ENCODE peak calls at places on chromosomes 1 and 21, in five cellular contexts. Y is HEK293T, D is H1, E is HepG2, J is GM12878. Q is an unnamed sample.

GRCh38 chr1:55300975-55301374 is 85.8 kb upstream of the USP24 start:
- DNase-seq in J (no peak), Y (no peak), E (no peak), D (no peak), Q (no peak)

GRCh38 chr1:23198373-23198772 is 18.9 kb downstream of the HTR1D start:
- DNase-seq in D (no peak), Y (no peak), J (no peak), E (no peak), Q (no peak)

GRCh38 chr1:116259665-116260064 is 113.4 kb upstream of the ATP1A1 start:
- DNase-seq in E (no peak), J (no peak), D (no peak), Y (no peak), Q (no peak)

GRCh38 chr1:37474697-37475379 is 458 bp downstream of the ZC3H12A start:
- DNase-seq in J (no peak), D (no peak), E (no peak), Y (peak; percentile 36), Q (no peak)

GRCh38 chr1:114152211-114153050 is 1.2 kb downstream of the SYT6 start:
- DNase-seq in E (no peak), D (no peak), Y (peak; percentile 76), J (no peak), Q (no peak)

GRCh38 chr21:46040707-46041106 is 57.2 kb upstream of the COL6A2 start:
- DNase-seq in E (no peak), D (no peak), Y (no peak), J (no peak), Q (no peak)

GRCh38 chr1:29490204-29490934 is 254.0 kb downstream of the PTPRU start:
- DNase-seq in E (no peak), J (no peak), Y (no peak), D (no peak), Q (no peak)

GRCh38 chr1:115813735-115814134 is 27.2 kb downstream of the NHLH2 start:
- DNase-seq in E (no peak), J (no peak), Y (no peak), D (no peak), Q (no peak)

GRCh38 chr1:82503805-82504204 is 703.1 kb downstream of the ADGRL2 start:
- DNase-seq in Y (no peak), D (no peak), E (no peak), J (no peak), Q (no peak)

GRCh38 chr21:43691801-43692200 is 27.1 kb upstream of the PDXK start:
- DNase-seq in D (no peak), E (no peak), J (no peak), Y (no peak), Q (no peak)

GRCh38 chr1:43931711-43932660 is 1.6 kb upstream of the ARTN start:
- DNase-seq in E (no peak), D (no peak), J (no peak), Y (no peak), Q (no peak)

GRCh38 chr21:14889080-14889805 is 175.6 kb downstream of the NRIP1 start:
- DNase-seq in D (no peak), J (no peak), E (peak; percentile 92), Y (no peak), Q (no peak)

GRCh38 chr1:184905601-184906322 is 68.5 kb downstream of the NIBAN1 start:
- DNase-seq in Y (no peak), E (peak; percentile 23), D (no peak), J (no peak), Q (no peak)

GRCh38 chr1:62045579-62045978 is 149.1 kb upstream of the L1TD1 start:
- DNase-seq in D (no peak), J (no peak), Y (no peak), E (no peak), Q (no peak)

GRCh38 chr1:85571830-85572229 is 8.7 kb upstream of the CCN1 start:
- DNase-seq in D (no peak), E (no peak), J (no peak), Y (no peak), Q (no peak)

GRCh38 chr1:94335950-94336349 is 82.2 kb upstream of the ABCD3 start:
- DNase-seq in Y (peak; percentile 72), D (no peak), J (no peak), E (peak; percentile 90), Q (peak; percentile 85)

DNA sequence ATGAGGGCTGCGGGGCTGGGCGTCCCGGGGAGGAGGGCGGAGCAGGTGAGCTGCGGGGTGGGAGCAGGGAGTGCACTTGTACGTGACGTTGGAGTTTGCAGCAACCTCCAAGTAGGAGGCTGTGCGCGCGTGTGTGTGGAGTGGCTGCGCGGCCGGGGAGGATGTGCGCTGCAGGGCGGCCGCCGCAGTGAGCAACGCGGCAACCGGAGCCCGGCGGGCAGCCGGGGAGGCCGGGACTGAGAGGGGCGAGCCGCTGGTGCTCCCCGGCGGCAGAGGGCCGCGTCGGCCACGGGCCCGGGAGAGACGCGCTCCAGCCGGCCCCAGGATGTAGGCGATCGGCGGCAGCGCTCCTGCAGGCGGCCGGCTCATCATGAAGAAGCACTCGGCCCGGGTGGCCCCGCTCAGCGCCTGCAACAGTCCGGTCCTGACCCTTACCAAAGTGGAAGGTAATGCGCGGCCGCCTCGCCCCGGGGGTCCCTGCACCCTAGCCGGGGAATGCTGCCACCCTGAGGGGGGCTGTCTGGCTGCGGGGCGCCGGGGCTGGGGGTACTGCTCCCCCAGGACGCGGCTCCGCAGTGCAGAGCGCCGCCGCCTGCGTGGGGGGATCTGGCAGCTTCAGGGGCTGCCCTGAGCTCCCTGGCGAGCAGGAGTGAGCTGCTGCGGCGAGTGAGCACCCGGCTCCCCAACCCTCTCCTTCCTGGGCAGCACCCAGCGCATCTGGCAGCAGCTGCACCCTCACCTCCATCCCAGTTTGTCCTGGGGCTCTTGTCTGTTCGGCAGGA is 158.9 kb upstream of the COA6 start:
- DNase-seq in J (no peak), D (no peak), Y (peak; percentile 55), E (no peak), Q (peak; percentile 28)
- TF ChIP-seq SUZ12 in J (peak; percentile 69), D (peak; percentile 66), Y (no peak), E (no peak), Q (peak; percentile 37)

GRCh38 chr1:155976913-155977606 is 1.3 kb downstream of the ARHGEF2 start:
- DNase-seq in D (no peak), E (no peak), Y (no peak), J (no peak), Q (no peak)

GRCh38 chr1:155975375-155976061 is 2.8 kb downstream of the ARHGEF2 start:
- DNase-seq in D (no peak), E (no peak), J (no peak), Y (no peak), Q (no peak)

GRCh38 chr1:155974208-155975165 is 3.9 kb downstream of the ARHGEF2 start:
- DNase-seq in E (no peak), Y (no peak), J (no peak), D (no peak), Q (no peak)

GRCh38 chr1:155977607-155978324 is 581 bp downstream of the ARHGEF2 start:
- DNase-seq in Y (peak; percentile 71), D (no peak), E (no peak), J (no peak), Q (no peak)

DNA sequence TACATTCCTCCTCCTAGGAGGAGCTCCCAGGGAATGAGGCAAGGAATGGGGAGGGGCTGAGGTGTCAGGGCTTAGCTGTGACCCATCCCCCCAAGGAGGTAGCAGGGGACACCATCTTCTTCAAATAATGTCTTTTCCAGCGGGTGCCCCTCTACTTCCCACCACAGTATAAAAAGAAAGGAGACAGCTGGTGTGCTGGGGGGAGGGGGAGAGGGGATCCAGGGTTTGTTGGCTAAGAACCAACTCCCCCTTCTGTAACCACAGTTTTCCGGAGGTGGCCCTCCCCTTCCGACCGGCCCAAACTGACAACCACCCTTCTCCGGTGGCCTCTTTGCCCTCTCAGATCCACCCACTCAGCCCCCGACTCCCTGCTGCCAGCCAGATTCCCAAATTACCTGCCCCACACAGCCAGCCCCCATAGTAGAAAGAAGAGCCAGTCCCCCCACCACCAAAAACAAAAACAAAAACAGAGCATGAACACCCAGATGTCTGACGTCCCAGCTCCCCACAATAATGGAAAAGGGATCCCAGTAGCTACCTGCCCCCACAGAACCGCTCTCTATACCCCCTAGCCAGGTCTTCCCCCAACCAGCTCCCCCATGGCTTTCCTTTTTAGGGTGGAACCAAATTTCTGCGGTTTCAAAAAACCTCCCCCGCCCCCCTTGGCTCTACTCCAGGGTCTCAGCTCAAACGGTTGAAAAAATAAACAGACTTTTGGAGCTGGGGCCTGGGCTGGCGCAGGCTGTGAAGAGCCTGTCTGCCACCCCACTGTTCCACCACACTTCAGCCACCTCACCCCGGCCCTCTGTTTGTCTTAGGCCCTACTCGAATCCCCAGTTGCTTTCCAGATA is 2.1 kb downstream of the ARHGEF2 start:
- DNase-seq in Y (peak; percentile 68), E (no peak), D (no peak), J (no peak), Q (peak; percentile 81)
- TF ChIP-seq SUZ12 in Y (no peak), E (no peak), D (no peak), J (no peak), Q (no peak)

DNA sequence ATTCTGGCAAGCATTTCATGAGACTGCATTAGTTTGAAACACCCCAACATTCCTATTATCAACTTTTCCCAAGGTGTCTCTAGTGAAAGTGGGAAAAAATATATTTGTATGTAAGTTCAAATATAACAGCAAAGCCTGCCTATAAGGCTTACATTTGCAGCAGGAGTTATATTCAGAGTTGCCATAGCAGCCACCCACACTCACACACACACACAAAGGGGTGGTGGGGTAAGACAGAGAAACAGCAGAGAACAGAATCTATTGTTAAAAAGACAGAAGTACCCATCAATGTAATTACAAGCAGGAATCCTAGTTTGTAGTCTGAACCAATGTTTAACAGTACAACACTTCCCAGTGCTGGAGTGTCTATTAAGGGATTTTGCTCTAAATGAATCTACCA is 55.1 kb downstream of the PLPPR5 start:
- DNase-seq in E (no peak), D (no peak), J (no peak), Y (no peak), Q (no peak)
- TF ChIP-seq SUZ12 in E (no peak), D (no peak), J (no peak), Y (no peak), Q (no peak)

GRCh38 chr1:157219600-157219999 is 81.4 kb upstream of the ETV3 start:
- DNase-seq in D (no peak), Y (no peak), E (no peak), J (no peak), Q (no peak)

GRCh38 chr1:157219182-157219581 is 81.0 kb upstream of the ETV3 start:
- DNase-seq in D (no peak), E (no peak), Y (no peak), J (no peak), Q (no peak)

GRCh38 chr1:157213836-157214235 is 75.6 kb upstream of the ETV3 start:
- DNase-seq in Y (no peak), D (no peak), E (no peak), J (no peak), Q (no peak)

GRCh38 chr1:157218671-157219070 is 80.5 kb upstream of the ETV3 start:
- DNase-seq in D (no peak), Y (no peak), E (no peak), J (no peak), Q (no peak)

GRCh38 chr1:157217486-157217885 is 79.3 kb upstream of the ETV3 start:
- DNase-seq in Y (no peak), J (no peak), E (no peak), D (no peak), Q (no peak)
- TF ChIP-seq SUZ12 in Y (no peak), J (no peak), E (no peak), D (no peak), Q (no peak)